ENCODE peak calls at places on chromosome 11, in seven cellular contexts. One of them, this sample, is unnamed.

GRCh38 chr11:79045811-79046304 is 395.0 kb downstream of the TENM4 start:
- DNase-seq in HCT116: no peak
- DNase-seq in H1: no peak
- DNase-seq in SK-N-SH: no peak
- DNase-seq in K562: no peak
- DNase-seq in HepG2: no peak
- DNase-seq in GM12878: no peak
- DNase-seq in this sample: no peak

GRCh38 chr11:8732748-8733241 is 50.2 kb downstream of the RPL27A start:
- DNase-seq in HCT116: no peak
- DNase-seq in H1: no peak
- DNase-seq in SK-N-SH: no peak
- DNase-seq in K562: no peak
- DNase-seq in HepG2: no peak
- DNase-seq in GM12878: no peak
- DNase-seq in this sample: no peak

GRCh38 chr11:133384731-133385130 is 147.6 kb downstream of the OPCML start:
- DNase-seq in HCT116: no peak
- DNase-seq in H1: no peak
- DNase-seq in SK-N-SH: no peak
- DNase-seq in K562: no peak
- DNase-seq in HepG2: no peak
- DNase-seq in GM12878: no peak
- DNase-seq in this sample: no peak

GRCh38 chr11:8959546-8960166 is 4.6 kb downstream of the TMEM9B start:
- DNase-seq in HCT116: peak
- DNase-seq in H1: no peak
- DNase-seq in SK-N-SH: peak
- DNase-seq in K562: peak
- DNase-seq in HepG2: peak
- DNase-seq in GM12878: peak
- DNase-seq in this sample: peak

GRCh38 chr11:79397252-79397651 is 43.6 kb downstream of the TENM4 start:
- DNase-seq in HCT116: no peak
- DNase-seq in H1: no peak
- DNase-seq in SK-N-SH: no peak
- DNase-seq in K562: no peak
- DNase-seq in HepG2: no peak
- DNase-seq in GM12878: no peak
- DNase-seq in this sample: no peak

GRCh38 chr11:48093795-48094642 is 113.7 kb downstream of the PTPRJ start:
- DNase-seq in HCT116: no peak
- DNase-seq in H1: peak
- DNase-seq in SK-N-SH: no peak
- DNase-seq in K562: no peak
- DNase-seq in HepG2: peak
- DNase-seq in GM12878: no peak
- DNase-seq in this sample: no peak

GRCh38 chr11:86473991-86474833 is 99.5 kb downstream of the CCDC81 start:
- DNase-seq in HCT116: no peak
- DNase-seq in H1: no peak
- DNase-seq in SK-N-SH: no peak
- DNase-seq in K562: no peak
- DNase-seq in HepG2: no peak
- DNase-seq in GM12878: no peak
- DNase-seq in this sample: no peak

GRCh38 chr11:106152013-106152412 is 74.6 kb downstream of the AASDHPPT start:
- DNase-seq in HCT116: no peak
- DNase-seq in H1: no peak
- DNase-seq in SK-N-SH: no peak
- DNase-seq in K562: no peak
- DNase-seq in HepG2: no peak
- DNase-seq in GM12878: no peak
- DNase-seq in this sample: no peak

GRCh38 chr11:47342036-47342803 is 10.3 kb downstream of the MYBPC3 start:
- DNase-seq in HCT116: no peak
- DNase-seq in H1: no peak
- DNase-seq in SK-N-SH: no peak
- DNase-seq in K562: no peak
- DNase-seq in HepG2: no peak
- DNase-seq in GM12878: no peak
- DNase-seq in this sample: no peak

GRCh38 chr11:61120865-61121831 is 18.9 kb downstream of the CD5 start:
- DNase-seq in HCT116: no peak
- DNase-seq in H1: no peak
- DNase-seq in SK-N-SH: peak
- DNase-seq in K562: no peak
- DNase-seq in HepG2: no peak
- DNase-seq in GM12878: no peak
- DNase-seq in this sample: no peak

GRCh38 chr11:70080763-70081162 is 2.6 kb downstream of the ANO1 start:
- DNase-seq in HCT116: peak
- DNase-seq in H1: no peak
- DNase-seq in SK-N-SH: no peak
- DNase-seq in K562: no peak
- DNase-seq in HepG2: no peak
- DNase-seq in GM12878: no peak
- DNase-seq in this sample: no peak

GRCh38 chr11:107307991-107308390 is 149.6 kb downstream of the CWF19L2 start:
- DNase-seq in HCT116: no peak
- DNase-seq in H1: no peak
- DNase-seq in SK-N-SH: no peak
- DNase-seq in K562: no peak
- DNase-seq in HepG2: no peak
- DNase-seq in GM12878: no peak
- DNase-seq in this sample: no peak

GRCh38 chr11:58900479-58901420 is 38.5 kb upstream of the GLYATL1 start:
- DNase-seq in HCT116: peak
- DNase-seq in H1: peak
- DNase-seq in SK-N-SH: peak
- DNase-seq in K562: peak
- DNase-seq in HepG2: peak
- DNase-seq in GM12878: peak
- DNase-seq in this sample: peak

GRCh38 chr11:46513934-46514342 is 79.9 kb downstream of the AMBRA1 start:
- DNase-seq in HCT116: no peak
- DNase-seq in H1: no peak
- DNase-seq in SK-N-SH: peak
- DNase-seq in K562: no peak
- DNase-seq in HepG2: no peak
- DNase-seq in GM12878: no peak
- DNase-seq in this sample: no peak

GRCh38 chr11:111006207-111006606 is 239.3 kb upstream of the POU2AF2 start:
- DNase-seq in HCT116: no peak
- DNase-seq in H1: no peak
- DNase-seq in SK-N-SH: no peak
- DNase-seq in K562: no peak
- DNase-seq in HepG2: no peak
- DNase-seq in GM12878: no peak
- DNase-seq in this sample: no peak

GRCh38 chr11:129933262-129933661 is 37.9 kb upstream of the NFRKB start:
- DNase-seq in HCT116: no peak
- DNase-seq in H1: no peak
- DNase-seq in SK-N-SH: no peak
- DNase-seq in K562: no peak
- DNase-seq in HepG2: no peak
- DNase-seq in GM12878: no peak
- DNase-seq in this sample: no peak

GRCh38 chr11:120696597-120696996 is 185.0 kb downstream of the GRIK4 start:
- DNase-seq in HCT116: no peak
- DNase-seq in H1: peak
- DNase-seq in SK-N-SH: no peak
- DNase-seq in K562: peak
- DNase-seq in HepG2: no peak
- DNase-seq in GM12878: no peak
- DNase-seq in this sample: no peak

GRCh38 chr11:82775736-82776346 is 42.2 kb upstream of the FAM181B start:
- DNase-seq in HCT116: peak
- DNase-seq in H1: peak
- DNase-seq in SK-N-SH: peak
- DNase-seq in K562: peak
- DNase-seq in HepG2: peak
- DNase-seq in GM12878: no peak
- DNase-seq in this sample: peak

GRCh38 chr11:111765320-111765983 is 737 bp downstream of the PPP2R1B start:
- DNase-seq in HCT116: no peak
- DNase-seq in H1: no peak
- DNase-seq in SK-N-SH: no peak
- DNase-seq in K562: no peak
- DNase-seq in HepG2: no peak
- DNase-seq in GM12878: no peak
- DNase-seq in this sample: no peak

GRCh38 chr11:128036006-128036405 is 551.4 kb downstream of the ETS1 start:
- DNase-seq in HCT116: no peak
- DNase-seq in H1: no peak
- DNase-seq in SK-N-SH: no peak
- DNase-seq in K562: no peak
- DNase-seq in HepG2: no peak
- DNase-seq in GM12878: no peak
- DNase-seq in this sample: no peak

GRCh38 chr11:1918436-1919315 is 827 bp upstream of the TNNT3 start:
- DNase-seq in HCT116: no peak
- DNase-seq in H1: no peak
- DNase-seq in SK-N-SH: peak
- DNase-seq in K562: no peak
- DNase-seq in HepG2: no peak
- DNase-seq in GM12878: no peak
- DNase-seq in this sample: no peak

GRCh38 chr11:42778193-42778592 is 533.6 kb upstream of the API5 start:
- DNase-seq in HCT116: no peak
- DNase-seq in H1: no peak
- DNase-seq in SK-N-SH: no peak
- DNase-seq in K562: no peak
- DNase-seq in HepG2: no peak
- DNase-seq in GM12878: no peak
- DNase-seq in this sample: peak

GRCh38 chr11:48170176-48170839 is 46.3 kb upstream of the OR4B1 start:
- DNase-seq in HCT116: no peak
- DNase-seq in H1: no peak
- DNase-seq in SK-N-SH: no peak
- DNase-seq in K562: no peak
- DNase-seq in HepG2: no peak
- DNase-seq in GM12878: no peak
- DNase-seq in this sample: no peak

GRCh38 chr11:20627026-20627425 is 27.6 kb downstream of the SLC6A5 start:
- DNase-seq in HCT116: no peak
- DNase-seq in H1: no peak
- DNase-seq in SK-N-SH: no peak
- DNase-seq in K562: no peak
- DNase-seq in HepG2: no peak
- DNase-seq in GM12878: no peak
- DNase-seq in this sample: no peak

GRCh38 chr11:26331911-26332571 is at the start of gene ANO3:
- DNase-seq in HCT116: no peak
- DNase-seq in H1: peak
- DNase-seq in SK-N-SH: peak
- DNase-seq in K562: peak
- DNase-seq in HepG2: peak
- DNase-seq in GM12878: no peak
- DNase-seq in this sample: peak

GRCh38 chr11:12421386-12421785 is 44.0 kb downstream of the PARVA start:
- DNase-seq in HCT116: no peak
- DNase-seq in H1: no peak
- DNase-seq in SK-N-SH: peak
- DNase-seq in K562: no peak
- DNase-seq in HepG2: no peak
- DNase-seq in GM12878: no peak
- DNase-seq in this sample: no peak

GRCh38 chr11:12418019-12418611 is 40.7 kb downstream of the PARVA start:
- DNase-seq in HCT116: no peak
- DNase-seq in H1: no peak
- DNase-seq in SK-N-SH: no peak
- DNase-seq in K562: peak
- DNase-seq in HepG2: no peak
- DNase-seq in GM12878: no peak
- DNase-seq in this sample: no peak

GRCh38 chr11:12415567-12415966 is 38.2 kb downstream of the PARVA start:
- DNase-seq in HCT116: no peak
- DNase-seq in H1: no peak
- DNase-seq in SK-N-SH: no peak
- DNase-seq in K562: no peak
- DNase-seq in HepG2: no peak
- DNase-seq in GM12878: no peak
- DNase-seq in this sample: no peak

GRCh38 chr11:12416552-12416951 is 39.2 kb downstream of the PARVA start:
- DNase-seq in HCT116: no peak
- DNase-seq in H1: no peak
- DNase-seq in SK-N-SH: no peak
- DNase-seq in K562: no peak
- DNase-seq in HepG2: no peak
- DNase-seq in GM12878: no peak
- DNase-seq in this sample: no peak

DNA sequence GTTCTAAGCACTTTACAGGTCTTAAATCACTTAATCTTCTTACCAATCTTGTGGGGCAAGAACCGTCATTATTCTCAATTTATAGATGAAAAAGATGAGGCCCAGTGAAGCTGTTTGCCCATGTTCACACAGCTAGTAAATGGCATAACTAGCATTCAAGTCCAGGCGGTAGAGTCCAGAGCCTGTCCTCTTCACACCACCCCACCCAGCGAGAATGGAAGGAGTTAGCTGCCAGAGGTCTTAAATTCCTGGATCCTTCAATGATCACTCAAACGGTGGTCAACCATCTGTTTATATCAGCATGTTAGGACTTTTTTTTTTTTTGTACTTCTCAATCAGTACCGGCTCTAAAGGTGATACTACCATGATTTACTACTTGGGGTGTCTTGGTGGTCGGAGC is 43.3 kb downstream of the PARVA start:
- DNase-seq in HCT116: no peak
- DNase-seq in H1: no peak
- DNase-seq in SK-N-SH: no peak
- DNase-seq in K562: no peak
- DNase-seq in HepG2: no peak
- DNase-seq in GM12878: no peak
- DNase-seq in this sample: no peak
- H3K9ac ChIP-seq in HCT116: no peak
- H3K9ac ChIP-seq in H1: no peak
- H3K9ac ChIP-seq in SK-N-SH: no peak
- H3K9ac ChIP-seq in K562: no peak
- H3K9ac ChIP-seq in HepG2: no peak
- H3K9ac ChIP-seq in GM12878: no peak
- H3K9ac ChIP-seq in this sample: no peak

GRCh38 chr11:27681664-27682063 is 18.6 kb downstream of the BDNF start:
- DNase-seq in HCT116: no peak
- DNase-seq in H1: no peak
- DNase-seq in SK-N-SH: no peak
- DNase-seq in K562: no peak
- DNase-seq in HepG2: no peak
- DNase-seq in GM12878: no peak
- DNase-seq in this sample: no peak
- TF ChIP-seq YY1 in HCT116: no peak
- TF ChIP-seq YY1 in H1: no peak
- TF ChIP-seq YY1 in SK-N-SH: no peak
- TF ChIP-seq YY1 in K562: no peak
- TF ChIP-seq YY1 in HepG2: no peak
- TF ChIP-seq YY1 in GM12878: no peak
- TF ChIP-seq YY1 in this sample: no peak

GRCh38 chr11:117172678-117173421 is 5.7 kb upstream of the SIDT2 start:
- DNase-seq in HCT116: no peak
- DNase-seq in H1: no peak
- DNase-seq in SK-N-SH: peak
- DNase-seq in K562: peak
- DNase-seq in HepG2: no peak
- DNase-seq in GM12878: no peak
- DNase-seq in this sample: no peak
- H3K9ac ChIP-seq in HCT116: peak
- H3K9ac ChIP-seq in H1: no peak
- H3K9ac ChIP-seq in SK-N-SH: no peak
- H3K9ac ChIP-seq in K562: no peak
- H3K9ac ChIP-seq in HepG2: no peak
- H3K9ac ChIP-seq in GM12878: no peak
- H3K9ac ChIP-seq in this sample: no peak

GRCh38 chr11:122210378-122210995 is 94.5 kb upstream of the BLID start:
- DNase-seq in HCT116: no peak
- DNase-seq in H1: no peak
- DNase-seq in SK-N-SH: no peak
- DNase-seq in K562: no peak
- DNase-seq in HepG2: peak
- DNase-seq in GM12878: no peak
- DNase-seq in this sample: no peak
- TF ChIP-seq YY1 in HCT116: no peak
- TF ChIP-seq YY1 in H1: no peak
- TF ChIP-seq YY1 in SK-N-SH: no peak
- TF ChIP-seq YY1 in K562: no peak
- TF ChIP-seq YY1 in HepG2: no peak
- TF ChIP-seq YY1 in GM12878: no peak
- TF ChIP-seq YY1 in this sample: no peak

This sample was measured in NT2/D1.